ENCODE peak calls at places on chromosomes 3 and 15, in four cellular contexts. One of them, this sample, is unnamed.

GRCh38 chr3:10907262-10907661 is 85.3 kb upstream of the SLC6A1 start:
- DNase-seq in Calu3: no peak
- DNase-seq in NCI-H2081: no peak
- DNase-seq in HS-5: no peak
- DNase-seq in this sample: no peak

GRCh38 chr3:50444213-50444612 is 59.2 kb downstream of the CACNA2D2 start:
- DNase-seq in Calu3: no peak
- DNase-seq in HS-5: no peak
- DNase-seq in NCI-H2081: no peak
- DNase-seq in this sample: no peak

GRCh38 chr3:72756900-72757299 is 91.3 kb downstream of the SHQ1 start:
- DNase-seq in Calu3: no peak
- DNase-seq in NCI-H2081: no peak
- DNase-seq in HS-5: no peak
- DNase-seq in this sample: no peak

GRCh38 chr3:46705022-46705530 is 3.9 kb downstream of the TMIE start:
- DNase-seq in NCI-H2081: peak; percentile 53
- DNase-seq in Calu3: peak; percentile 73
- DNase-seq in HS-5: peak; percentile 40
- DNase-seq in this sample: peak; percentile 66

GRCh38 chr3:8201886-8202285 is 299.7 kb upstream of the LMCD1 start:
- DNase-seq in HS-5: no peak
- DNase-seq in Calu3: no peak
- DNase-seq in NCI-H2081: no peak
- DNase-seq in this sample: peak; percentile 15

GRCh38 chr3:139521811-139522210 is 17.7 kb downstream of the RBP1 start:
- DNase-seq in HS-5: no peak
- DNase-seq in NCI-H2081: no peak
- DNase-seq in Calu3: no peak
- DNase-seq in this sample: no peak

GRCh38 chr15:71610991-71611720 is 199.2 kb upstream of the NR2E3 start:
- DNase-seq in NCI-H2081: no peak
- DNase-seq in Calu3: no peak
- DNase-seq in HS-5: no peak
- DNase-seq in this sample: peak; percentile 79

GRCh38 chr3:37905987-37906674 is 44.5 kb downstream of the CTDSPL start:
- DNase-seq in HS-5: no peak
- DNase-seq in NCI-H2081: no peak
- DNase-seq in Calu3: peak; percentile 24
- DNase-seq in this sample: peak; percentile 87

GRCh38 chr3:5195605-5196004 is 8.1 kb downstream of the EDEM1 start:
- DNase-seq in NCI-H2081: no peak
- DNase-seq in Calu3: no peak
- DNase-seq in HS-5: no peak
- DNase-seq in this sample: no peak

GRCh38 chr15:90862964-90863721 is 5.2 kb upstream of the FURIN start:
- DNase-seq in Calu3: no peak
- DNase-seq in HS-5: no peak
- DNase-seq in NCI-H2081: no peak
- DNase-seq in this sample: no peak

GRCh38 chr3:2099028-2099671 is 484 bp downstream of the CNTN4 start:
- DNase-seq in Calu3: no peak
- DNase-seq in HS-5: no peak
- DNase-seq in NCI-H2081: peak; percentile 34
- DNase-seq in this sample: peak; percentile 43

GRCh38 chr3:52851348-52851747 is 16.5 kb upstream of the MUSTN1 start:
- DNase-seq in Calu3: peak; percentile 42
- DNase-seq in HS-5: no peak
- DNase-seq in NCI-H2081: peak; percentile 49
- DNase-seq in this sample: peak; percentile 68

GRCh38 chr15:28060005-28060404 is 39.1 kb downstream of the OCA2 start:
- DNase-seq in NCI-H2081: no peak
- DNase-seq in HS-5: no peak
- DNase-seq in Calu3: no peak
- DNase-seq in this sample: peak; percentile 4

GRCh38 chr3:125062904-125063618 is 7.3 kb upstream of the HEG1 start:
- DNase-seq in HS-5: peak; percentile 98
- DNase-seq in Calu3: peak; percentile 65
- DNase-seq in NCI-H2081: no peak
- DNase-seq in this sample: no peak

GRCh38 chr15:73015493-73015892 is 36.8 kb upstream of the NEO1 start:
- DNase-seq in HS-5: no peak
- DNase-seq in Calu3: no peak
- DNase-seq in NCI-H2081: no peak
- DNase-seq in this sample: no peak

GRCh38 chr15:75693501-75694240 is 19.0 kb downstream of the CSPG4 start:
- DNase-seq in HS-5: no peak
- DNase-seq in Calu3: no peak
- DNase-seq in NCI-H2081: no peak
- DNase-seq in this sample: no peak

GRCh38 chr15:62753518-62754221 is 288.9 kb upstream of the TPM1 start:
- DNase-seq in NCI-H2081: no peak
- DNase-seq in Calu3: no peak
- DNase-seq in HS-5: no peak
- DNase-seq in this sample: no peak

GRCh38 chr15:74028646-74029045 is 34.1 kb downstream of the PML start:
- DNase-seq in NCI-H2081: no peak
- DNase-seq in Calu3: no peak
- DNase-seq in HS-5: no peak
- DNase-seq in this sample: no peak

GRCh38 chr3:40864146-40864782 is 335.0 kb upstream of the CTNNB1 start:
- DNase-seq in Calu3: no peak
- DNase-seq in NCI-H2081: no peak
- DNase-seq in HS-5: no peak
- DNase-seq in this sample: no peak

GRCh38 chr15:72169236-72169920 is 28.2 kb downstream of the GRAMD2A start:
- DNase-seq in Calu3: no peak
- DNase-seq in HS-5: no peak
- DNase-seq in NCI-H2081: no peak
- DNase-seq in this sample: no peak

GRCh38 chr15:23416349-23417276 is 30.4 kb downstream of the GOLGA6L2 start:
- DNase-seq in NCI-H2081: no peak
- DNase-seq in HS-5: no peak
- DNase-seq in Calu3: no peak
- DNase-seq in this sample: no peak

GRCh38 chr15:82183121-82184031 is 79.2 kb downstream of the EFL1 start:
- DNase-seq in NCI-H2081: no peak
- DNase-seq in HS-5: no peak
- DNase-seq in Calu3: no peak
- DNase-seq in this sample: no peak

GRCh38 chr15:74754593-74755215 is 6.1 kb downstream of the CYP1A2 start:
- DNase-seq in NCI-H2081: no peak
- DNase-seq in HS-5: no peak
- DNase-seq in Calu3: no peak
- DNase-seq in this sample: no peak

GRCh38 chr15:83190450-83190849 is 17.2 kb downstream of the HDGFL3 start:
- DNase-seq in NCI-H2081: no peak
- DNase-seq in HS-5: no peak
- DNase-seq in Calu3: no peak
- DNase-seq in this sample: no peak

GRCh38 chr3:146222204-146223046 is 28.5 kb downstream of the PLSCR4 start:
- DNase-seq in Calu3: peak; percentile 84
- DNase-seq in NCI-H2081: no peak
- DNase-seq in HS-5: no peak
- DNase-seq in this sample: peak; percentile 50

GRCh38 chr15:62607643-62608042 is 434.9 kb upstream of the TPM1 start:
- DNase-seq in Calu3: no peak
- DNase-seq in HS-5: no peak
- DNase-seq in NCI-H2081: no peak
- DNase-seq in this sample: no peak

GRCh38 chr15:22968356-22968755 is 11.8 kb downstream of the CYFIP1 start:
- DNase-seq in NCI-H2081: no peak
- DNase-seq in HS-5: no peak
- DNase-seq in Calu3: no peak
- DNase-seq in this sample: no peak

GRCh38 chr15:77506311-77507150 is 85.8 kb downstream of the HMG20A start:
- DNase-seq in Calu3: peak; percentile 71
- DNase-seq in NCI-H2081: no peak
- DNase-seq in HS-5: no peak
- DNase-seq in this sample: no peak

GRCh38 chr3:129824926-129825541 is 68.5 kb downstream of the TMCC1 start:
- DNase-seq in HS-5: peak; percentile 20
- DNase-seq in Calu3: peak; percentile 88
- DNase-seq in NCI-H2081: peak; percentile 79
- DNase-seq in this sample: peak; percentile 86

GRCh38 chr15:78995921-78996780 is 51.3 kb upstream of the CTSH start:
- DNase-seq in HS-5: no peak
- DNase-seq in NCI-H2081: no peak
- DNase-seq in Calu3: no peak
- DNase-seq in this sample: peak; percentile 5

GRCh38 chr15:82539690-82540054 is 585 bp downstream of the RPS17 start:
- DNase-seq in HS-5: no peak
- DNase-seq in NCI-H2081: no peak
- DNase-seq in Calu3: no peak
- DNase-seq in this sample: no peak